ENCODE peak calls at places on chromosomes 16 and 17, in seven cellular contexts. S is activated CD4-positive, alpha-beta memory T cell treated with anti-CD3 and anti-CD28 coated beads, Interleukin-2, amount 10 ng/mL, durations not matched to agents 7 days and 5 days; V is BJ; Q is mucosa of gallbladder; M is KG1; Y is HT1080; W is tibial nerve. G is an unnamed sample.

GRCh38 chr16:87190288-87191240 is 126.6 kb downstream of the C16orf95 start:
- DNase-seq in Y (no peak), W (no peak), V (no peak), Q (no peak), M (no peak), S (no peak), G (no peak)

GRCh38 chr17:17691468-17692263 is 10.4 kb downstream of the RAI1 start:
- DNase-seq in S (no peak), W (no peak), M (no peak), V (no peak), Y (no peak), Q (no peak), G (peak)

GRCh38 chr17:81651692-81652091 is 4.7 kb downstream of the PDE6G start:
- DNase-seq in W (no peak), M (no peak), Q (peak), S (no peak), Y (peak), V (peak), G (no peak)

GRCh38 chr17:77530591-77530990 is 389.8 kb downstream of the SEC14L1 start:
- DNase-seq in Y (no peak), S (no peak), M (no peak), W (no peak), Q (no peak), V (no peak), G (no peak)

GRCh38 chr17:46865100-46865499 is 13.7 kb downstream of the WNT9B start:
- DNase-seq in Y (peak), W (no peak), Q (no peak), V (peak), S (no peak), M (no peak), G (no peak)

GRCh38 chr17:63823659-63824331 is 3.4 kb upstream of the PSMC5 start:
- DNase-seq in S (no peak), W (no peak), Q (no peak), V (no peak), M (no peak), Y (no peak), G (no peak)

GRCh38 chr17:4195306-4195705 is 52.3 kb downstream of the CYB5D2 start:
- DNase-seq in W (no peak), S (no peak), M (no peak), Q (no peak), V (no peak), Y (peak), G (no peak)

GRCh38 chr16:11257131-11257938 is 1.3 kb upstream of the SOCS1 start:
- DNase-seq in Q (peak), V (no peak), M (peak), Y (peak), W (peak), S (peak), G (peak)

GRCh38 chr17:15456486-15456885 is 10.9 kb downstream of the CDRT4 start:
- DNase-seq in S (no peak), Q (no peak), W (peak), M (no peak), Y (no peak), V (no peak), G (no peak)

GRCh38 chr17:48592592-48592991 is 987 bp downstream of the HOXB5 start:
- DNase-seq in M (no peak), Q (no peak), V (no peak), S (no peak), Y (no peak), W (no peak), G (no peak)

GRCh38 chr16:59593256-59593655 is 859.1 kb upstream of the GOT2 start:
- DNase-seq in Q (no peak), Y (peak), V (peak), S (no peak), M (no peak), W (no peak), G (no peak)

GRCh38 chr17:80082403-80083135 is 18.8 kb upstream of the GAA start:
- DNase-seq in M (peak), Y (peak), W (peak), V (no peak), Q (peak), S (peak), G (peak)

GRCh38 chr17:44218344-44219125 is 940 bp downstream of the UBTF start:
- DNase-seq in V (no peak), S (peak), M (peak), W (peak), Q (peak), Y (peak), G (peak)

GRCh38 chr16:89095401-89095974 is 1.8 kb downstream of the ACSF3 start:
- DNase-seq in M (no peak), W (no peak), V (no peak), S (no peak), Q (no peak), Y (no peak), G (no peak)

GRCh38 chr17:39591958-39592954 is 15.5 kb downstream of the NEUROD2 start:
- DNase-seq in V (no peak), W (peak), Q (peak), Y (peak), S (peak), M (no peak), G (no peak)

GRCh38 chr17:28369684-28370034 is 448 bp downstream of the VTN start:
- DNase-seq in W (no peak), V (no peak), S (no peak), Q (peak), M (no peak), Y (no peak), G (peak)

GRCh38 chr17:63450551-63450950 is 4.4 kb upstream of the CYB561 start:
- DNase-seq in Y (peak), M (peak), V (no peak), W (no peak), S (no peak), Q (no peak), G (no peak)

GRCh38 chr17:55770220-55770870 is 19.5 kb downstream of the PCTP start:
- DNase-seq in M (no peak), Y (peak), V (no peak), W (no peak), Q (no peak), S (no peak), G (peak)

GRCh38 chr17:68197091-68197996 is 50.5 kb upstream of the AMZ2 start:
- DNase-seq in V (no peak), W (no peak), Q (no peak), M (no peak), S (no peak), Y (no peak), G (no peak)

GRCh38 chr17:36602924-36603384 is 1.6 kb downstream of the MRM1 start:
- DNase-seq in W (peak), Q (peak), M (peak), S (peak), Y (peak), V (no peak), G (peak)

GRCh38 chr17:28953444-28954118 is 2.3 kb upstream of the PHF12 start:
- DNase-seq in M (no peak), Q (peak), W (peak), S (peak), V (no peak), Y (peak), G (peak)

GRCh38 chr17:10077561-10078299 is 120.7 kb downstream of the GAS7 start:
- DNase-seq in W (no peak), M (no peak), Y (no peak), S (no peak), V (no peak), Q (no peak), G (no peak)

GRCh38 chr17:49819651-49820050 is 28.2 kb downstream of the TAC4 start:
- DNase-seq in M (no peak), V (no peak), W (no peak), S (no peak), Q (no peak), Y (no peak), G (no peak)

GRCh38 chr17:28193241-28193640 is 125.8 kb upstream of the TMEM97 start:
- DNase-seq in M (no peak), V (no peak), W (peak), Y (no peak), S (no peak), Q (peak), G (no peak)